ENCODE peak calls at places on chromosomes 5 and 9, in six cellular contexts. One of them, this sample, is unnamed.

GRCh38 chr9:124268248-124268647 is 10.5 kb downstream of the NEK6 start:
- DNase-seq in AG04450: no peak
- DNase-seq in MM.1S: no peak
- DNase-seq in GM06990: no peak
- DNase-seq in OCI-LY7: no peak
- DNase-seq in epithelial cell of esophagus: no peak
- DNase-seq in this sample: no peak

GRCh38 chr9:117414906-117415583 is at the start of gene ASTN2:
- DNase-seq in epithelial cell of esophagus: no peak
- DNase-seq in GM06990: peak; percentile 6
- DNase-seq in MM.1S: peak; percentile 12
- DNase-seq in AG04450: no peak
- DNase-seq in OCI-LY7: no peak
- DNase-seq in this sample: no peak

GRCh38 chr5:145198871-145199270 is 636.3 kb downstream of the PRELID2 start:
- DNase-seq in GM06990: no peak
- DNase-seq in OCI-LY7: no peak
- DNase-seq in MM.1S: no peak
- DNase-seq in epithelial cell of esophagus: no peak
- DNase-seq in AG04450: no peak
- DNase-seq in this sample: no peak

GRCh38 chr9:103037508-103038477 is 42.7 kb downstream of the CYLC2 start:
- DNase-seq in MM.1S: no peak
- DNase-seq in AG04450: no peak
- DNase-seq in epithelial cell of esophagus: no peak
- DNase-seq in GM06990: no peak
- DNase-seq in OCI-LY7: no peak
- DNase-seq in this sample: no peak

GRCh38 chr5:69492391-69493234 is at the start of gene OCLN:
- DNase-seq in OCI-LY7: no peak
- DNase-seq in epithelial cell of esophagus: peak; percentile 92
- DNase-seq in AG04450: no peak
- DNase-seq in GM06990: peak; percentile 81
- DNase-seq in MM.1S: peak; percentile 68
- DNase-seq in this sample: no peak

GRCh38 chr5:1737790-1738405 is 61.7 kb downstream of the MRPL36 start:
- DNase-seq in AG04450: no peak
- DNase-seq in epithelial cell of esophagus: peak; percentile 48
- DNase-seq in OCI-LY7: peak; percentile 68
- DNase-seq in GM06990: no peak
- DNase-seq in MM.1S: peak; percentile 56
- DNase-seq in this sample: peak; percentile 12

GRCh38 chr9:133604856-133605255 is 4.3 kb downstream of the FAM163B start:
- DNase-seq in AG04450: no peak
- DNase-seq in MM.1S: no peak
- DNase-seq in epithelial cell of esophagus: no peak
- DNase-seq in GM06990: no peak
- DNase-seq in OCI-LY7: peak; percentile 44
- DNase-seq in this sample: no peak

GRCh38 chr9:88802533-88802932 is 188.7 kb upstream of the S1PR3 start:
- DNase-seq in OCI-LY7: no peak
- DNase-seq in epithelial cell of esophagus: no peak
- DNase-seq in GM06990: no peak
- DNase-seq in MM.1S: no peak
- DNase-seq in AG04450: no peak
- DNase-seq in this sample: no peak

GRCh38 chr9:125959980-125960619 is 212.9 kb downstream of the PBX3 start:
- DNase-seq in AG04450: no peak
- DNase-seq in MM.1S: no peak
- DNase-seq in GM06990: no peak
- DNase-seq in epithelial cell of esophagus: no peak
- DNase-seq in OCI-LY7: no peak
- DNase-seq in this sample: no peak

GRCh38 chr9:12695474-12695873 is 2.3 kb downstream of the TYRP1 start:
- DNase-seq in MM.1S: no peak
- DNase-seq in GM06990: no peak
- DNase-seq in epithelial cell of esophagus: no peak
- DNase-seq in AG04450: no peak
- DNase-seq in OCI-LY7: no peak
- DNase-seq in this sample: no peak

GRCh38 chr5:120528609-120529008 is 64.5 kb downstream of the PRR16 start:
- DNase-seq in MM.1S: no peak
- DNase-seq in AG04450: no peak
- DNase-seq in epithelial cell of esophagus: no peak
- DNase-seq in GM06990: no peak
- DNase-seq in OCI-LY7: no peak
- DNase-seq in this sample: no peak

GRCh38 chr5:123819818-123820217 is 307.8 kb downstream of the CSNK1G3 start:
- DNase-seq in AG04450: peak; percentile 63
- DNase-seq in OCI-LY7: no peak
- DNase-seq in GM06990: no peak
- DNase-seq in MM.1S: no peak
- DNase-seq in epithelial cell of esophagus: peak; percentile 50
- DNase-seq in this sample: no peak

GRCh38 chr5:176413255-176413565 is 3.1 kb downstream of the CLTB start:
- DNase-seq in MM.1S: no peak
- DNase-seq in AG04450: no peak
- DNase-seq in OCI-LY7: no peak
- DNase-seq in epithelial cell of esophagus: peak; percentile 76
- DNase-seq in GM06990: no peak
- DNase-seq in this sample: no peak

GRCh38 chr5:178115835-178116405 is 2.6 kb downstream of the N4BP3 start:
- DNase-seq in MM.1S: no peak
- DNase-seq in OCI-LY7: peak; percentile 21
- DNase-seq in epithelial cell of esophagus: no peak
- DNase-seq in AG04450: no peak
- DNase-seq in GM06990: no peak
- DNase-seq in this sample: no peak

GRCh38 chr9:83986765-83987401 is 6.3 kb downstream of the RMI1 start:
- DNase-seq in AG04450: no peak
- DNase-seq in epithelial cell of esophagus: peak; percentile 71
- DNase-seq in OCI-LY7: no peak
- DNase-seq in MM.1S: no peak
- DNase-seq in GM06990: no peak
- DNase-seq in this sample: no peak

GRCh38 chr5:140075371-140075770 is 32.3 kb upstream of the NRG2 start:
- DNase-seq in OCI-LY7: peak; percentile 8
- DNase-seq in epithelial cell of esophagus: peak; percentile 16
- DNase-seq in MM.1S: no peak
- DNase-seq in GM06990: no peak
- DNase-seq in AG04450: no peak
- DNase-seq in this sample: no peak
- TF ChIP-seq CTCF in OCI-LY7: peak; percentile 69
- TF ChIP-seq CTCF in epithelial cell of esophagus: no peak
- TF ChIP-seq CTCF in MM.1S: peak; percentile 29
- TF ChIP-seq CTCF in GM06990: peak; percentile 1
- TF ChIP-seq CTCF in AG04450: peak; percentile 24
- TF ChIP-seq CTCF in this sample: no peak

GRCh38 chr5:141411575-141411974 is 1.2 kb upstream of the PCDHGA10 start:
- DNase-seq in MM.1S: no peak
- DNase-seq in epithelial cell of esophagus: no peak
- DNase-seq in GM06990: no peak
- DNase-seq in AG04450: no peak
- DNase-seq in OCI-LY7: no peak
- DNase-seq in this sample: no peak

GRCh38 chr5:141419074-141419880 is 1.6 kb upstream of the PCDHGA11 start:
- DNase-seq in AG04450: no peak
- DNase-seq in OCI-LY7: no peak
- DNase-seq in GM06990: no peak
- DNase-seq in epithelial cell of esophagus: no peak
- DNase-seq in MM.1S: no peak
- DNase-seq in this sample: no peak

GRCh38 chr5:141412853-141413539 is at the start of gene PCDHGA10:
- DNase-seq in MM.1S: peak; percentile 80
- DNase-seq in GM06990: no peak
- DNase-seq in epithelial cell of esophagus: peak; percentile 79
- DNase-seq in AG04450: no peak
- DNase-seq in OCI-LY7: peak; percentile 70
- DNase-seq in this sample: peak; percentile 70

GRCh38 chr5:141409598-141410306 is 1.9 kb downstream of the PCDHGB6 start:
- DNase-seq in GM06990: no peak
- DNase-seq in AG04450: no peak
- DNase-seq in epithelial cell of esophagus: no peak
- DNase-seq in OCI-LY7: no peak
- DNase-seq in MM.1S: no peak
- DNase-seq in this sample: no peak

DNA sequence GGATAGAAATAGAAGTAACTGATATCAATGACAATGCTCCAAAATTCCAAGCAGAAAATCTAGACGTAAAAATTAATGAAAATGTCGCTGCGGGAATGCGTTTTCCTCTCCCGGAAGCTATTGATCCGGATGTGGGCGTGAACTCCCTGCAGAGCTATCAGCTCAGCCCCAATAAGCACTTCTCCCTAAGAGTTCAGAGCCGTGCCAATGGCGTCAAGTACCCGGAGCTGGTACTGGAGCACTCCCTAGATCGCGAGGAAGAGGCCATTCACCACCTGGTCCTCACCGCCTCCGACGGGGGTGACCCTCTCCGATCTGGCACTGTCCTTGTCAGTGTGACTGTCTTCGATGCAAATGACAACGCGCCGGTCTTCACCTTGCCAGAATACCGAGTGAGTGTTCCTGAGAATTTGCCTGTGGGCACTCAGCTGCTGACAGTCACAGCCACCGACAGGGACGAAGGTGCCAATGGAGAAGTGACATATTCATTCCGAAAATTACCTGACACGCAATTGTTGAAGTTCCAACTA is 818 bp downstream of the PCDHGA10 start:
- DNase-seq in MM.1S: no peak
- DNase-seq in epithelial cell of esophagus: no peak
- DNase-seq in AG04450: no peak
- DNase-seq in GM06990: no peak
- DNase-seq in OCI-LY7: no peak
- DNase-seq in this sample: no peak
- H3K4me3 ChIP-seq in MM.1S: peak overlapping the region; percentile 55
- H3K4me3 ChIP-seq in epithelial cell of esophagus: peak overlapping the region; percentile 55
- H3K4me3 ChIP-seq in AG04450: peak overlapping the region; percentile 58
- H3K4me3 ChIP-seq in GM06990: peak overlapping the region; percentile 62
- H3K4me3 ChIP-seq in OCI-LY7: no peak overlapping the region
- H3K4me3 ChIP-seq in this sample: peak overlapping the region; percentile 77

GRCh38 chr5:79333852-79334557 is 98.1 kb downstream of the JMY start:
- DNase-seq in AG04450: no peak
- DNase-seq in GM06990: no peak
- DNase-seq in epithelial cell of esophagus: no peak
- DNase-seq in MM.1S: no peak
- DNase-seq in OCI-LY7: peak; percentile 5
- DNase-seq in this sample: no peak
- TF ChIP-seq CTCF in AG04450: peak; percentile 15
- TF ChIP-seq CTCF in GM06990: no peak
- TF ChIP-seq CTCF in epithelial cell of esophagus: no peak
- TF ChIP-seq CTCF in MM.1S: peak; percentile 3
- TF ChIP-seq CTCF in OCI-LY7: peak; percentile 38
- TF ChIP-seq CTCF in this sample: no peak

GRCh38 chr5:119353213-119353612 is 2.6 kb upstream of the TNFAIP8 start:
- DNase-seq in OCI-LY7: no peak
- DNase-seq in epithelial cell of esophagus: no peak
- DNase-seq in MM.1S: no peak
- DNase-seq in GM06990: no peak
- DNase-seq in AG04450: no peak
- DNase-seq in this sample: no peak
- H3K4me3 ChIP-seq in OCI-LY7: peak overlapping the region; percentile 73
- H3K4me3 ChIP-seq in epithelial cell of esophagus: no peak overlapping the region
- H3K4me3 ChIP-seq in MM.1S: no peak overlapping the region
- H3K4me3 ChIP-seq in GM06990: peak overlapping the region; percentile 47
- H3K4me3 ChIP-seq in AG04450: no peak overlapping the region
- H3K4me3 ChIP-seq in this sample: peak overlapping the region; percentile 28